ENCODE peak calls at places on chromosomes 1 and 21, in seven cellular contexts. A is adrenal gland, O is fibroblast of pulmonary artery, R is tibial artery, T is GM12865, B is neural progenitor cell, M is fibroblast of lung. G is an unnamed sample.

GRCh38 chr1:153397924-153398651 is 7.2 kb upstream of the S100A8 start:
- DNase-seq in A (no peak), O (no peak), R (peak; percentile 48), T (no peak), B (no peak), M (no peak), G (no peak)

GRCh38 chr1:164780863-164781262 is 221.9 kb downstream of the PBX1 start:
- DNase-seq in A (peak; percentile 86), O (peak; percentile 66), R (no peak), T (no peak), B (no peak), M (peak; percentile 86), G (peak; percentile 98)

GRCh38 chr1:224489585-224490365 is 55.2 kb upstream of the WDR26 start:
- DNase-seq in A (no peak), O (no peak), R (no peak), T (no peak), B (no peak), M (no peak), G (no peak)

GRCh38 chr1:165900576-165901380 is 73.4 kb downstream of the UCK2 start:
- DNase-seq in A (no peak), O (peak; percentile 68), R (peak; percentile 71), T (no peak), B (no peak), M (peak; percentile 38), G (no peak)

GRCh38 chr1:227886993-227887696 is 60.6 kb downstream of the WNT9A start:
- DNase-seq in A (no peak), O (peak; percentile 45), R (peak; percentile 68), T (no peak), B (peak; percentile 61), M (peak; percentile 66), G (peak; percentile 54)

GRCh38 chr1:42266253-42267135 is 68.5 kb downstream of the FOXJ3 start:
- DNase-seq in A (no peak), O (no peak), R (no peak), T (no peak), B (peak; percentile 2), M (no peak), G (no peak)

GRCh38 chr1:64986903-64987871 is 20.8 kb upstream of the JAK1 start:
- DNase-seq in A (no peak), O (peak; percentile 28), R (no peak), T (peak; percentile 81), B (no peak), M (peak; percentile 31), G (peak; percentile 45)

GRCh38 chr1:3787745-3788605 is 8.3 kb downstream of the LRRC47 start:
- DNase-seq in A (no peak), O (no peak), R (no peak), T (no peak), B (no peak), M (no peak), G (no peak)

GRCh38 chr1:19949016-19949415 is 25.6 kb upstream of the PLA2G2E start:
- DNase-seq in A (peak; percentile 76), O (peak; percentile 76), R (no peak), T (no peak), B (no peak), M (peak; percentile 60), G (peak; percentile 81)

GRCh38 chr1:27342391-27342777 is 562 bp downstream of the SYTL1 start:
- DNase-seq in A (no peak), O (no peak), R (no peak), T (no peak), B (no peak), M (no peak), G (no peak)

GRCh38 chr21:45262616-45263015 is 25.1 kb downstream of the POFUT2 start:
- DNase-seq in A (no peak), O (no peak), R (peak; percentile 33), T (no peak), B (no peak), M (no peak), G (peak; percentile 20)

GRCh38 chr1:8439015-8439702 is 121.2 kb downstream of the SLC45A1 start:
- DNase-seq in A (peak; percentile 81), O (peak; percentile 87), R (peak; percentile 87), T (peak; percentile 59), B (peak; percentile 80), M (peak; percentile 80), G (peak; percentile 82)
- TF ChIP-seq CTCF in A (peak; percentile 27), O (peak; percentile 10), R (no peak), T (no peak), B (peak; percentile 52), M (no peak), G (peak; percentile 37)

DNA sequence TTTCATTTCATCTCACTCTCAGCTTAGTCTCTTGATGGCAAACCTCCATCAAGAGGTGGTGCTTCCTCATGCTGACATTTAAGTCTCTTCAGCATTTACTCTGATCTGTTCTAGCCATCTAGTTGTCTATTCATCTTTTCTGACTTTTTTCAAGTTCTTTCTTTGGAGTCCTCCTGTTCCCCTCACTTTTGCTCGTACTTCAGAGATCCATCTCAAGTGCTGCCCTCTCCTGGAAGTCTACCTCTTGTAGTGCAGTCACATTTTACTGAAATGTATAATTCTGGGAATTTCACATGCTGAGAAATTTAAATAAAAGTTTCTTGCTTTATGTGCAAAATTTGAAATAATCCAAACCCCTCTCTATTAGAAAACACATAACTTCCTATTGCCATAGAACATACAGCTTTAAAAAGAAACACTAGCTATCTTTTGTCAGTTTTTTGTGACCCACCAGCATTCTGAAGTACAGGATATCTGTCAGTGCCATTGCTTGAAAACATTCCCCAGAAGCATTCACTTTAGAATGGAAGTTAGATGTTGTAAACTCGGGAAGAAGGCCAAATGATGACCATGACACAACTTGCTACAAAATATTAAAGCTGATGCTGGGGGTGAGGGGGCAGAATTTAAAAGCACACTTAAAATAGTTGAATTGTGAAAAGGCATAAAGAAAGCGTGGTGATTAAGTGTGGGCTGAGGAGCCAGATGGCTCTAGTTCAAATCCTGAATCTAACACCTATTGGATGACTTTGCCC is 21.9 kb downstream of the RLF start:
- DNase-seq in A (no peak), O (peak; percentile 52), R (no peak), T (peak; percentile 44), B (peak; percentile 47), M (peak; percentile 58), G (peak; percentile 51)
- TF ChIP-seq CTCF in A (no peak), O (peak; percentile 63), R (no peak), T (peak; percentile 30), B (peak; percentile 52), M (peak; percentile 36), G (peak; percentile 59)

DNA sequence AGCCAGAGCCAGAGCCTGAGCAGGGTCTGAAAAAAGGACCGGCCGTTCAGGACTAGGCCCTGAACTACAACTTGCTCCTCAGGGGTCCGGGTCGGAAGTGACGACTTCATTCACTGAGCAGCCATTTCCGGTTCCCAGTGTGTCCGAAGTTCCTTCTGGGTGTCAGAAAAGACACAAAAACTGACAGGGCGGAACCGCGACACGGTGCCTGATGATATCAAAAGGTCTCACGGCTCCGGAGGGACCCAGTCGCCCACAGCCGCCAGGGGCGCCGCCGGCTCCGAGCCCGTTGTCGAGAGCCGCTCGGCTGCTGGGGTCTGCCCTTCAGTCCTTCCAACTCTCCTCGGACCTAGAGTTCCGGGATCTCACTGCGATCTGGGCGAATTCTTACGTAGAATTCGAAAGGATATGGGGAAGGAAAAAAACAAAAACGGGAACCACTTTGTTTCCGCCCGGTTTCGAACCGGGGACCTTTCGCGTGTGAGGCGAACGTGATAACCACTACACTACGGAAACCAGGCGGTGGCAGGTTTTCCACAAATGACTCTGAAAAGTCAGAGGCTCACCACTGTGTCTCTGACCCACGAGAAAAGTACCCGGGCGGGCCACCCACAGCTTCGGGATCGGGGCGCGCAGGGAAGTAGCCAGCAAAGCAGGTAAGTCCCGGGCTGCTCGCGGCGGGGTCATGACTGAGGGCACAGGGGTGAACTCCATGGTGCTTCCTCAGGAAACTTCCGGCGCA is 31.8 kb upstream of the CFAP126 start:
- DNase-seq in A (peak; percentile 87), O (peak; percentile 92), R (peak; percentile 94), T (peak; percentile 97), B (peak; percentile 83), M (peak; percentile 94), G (peak; percentile 92)
- TF ChIP-seq CTCF in A (peak; percentile 65), O (peak; percentile 47), R (peak; percentile 35), T (peak; percentile 64), B (peak; percentile 69), M (peak; percentile 32), G (peak; percentile 30)

DNA sequence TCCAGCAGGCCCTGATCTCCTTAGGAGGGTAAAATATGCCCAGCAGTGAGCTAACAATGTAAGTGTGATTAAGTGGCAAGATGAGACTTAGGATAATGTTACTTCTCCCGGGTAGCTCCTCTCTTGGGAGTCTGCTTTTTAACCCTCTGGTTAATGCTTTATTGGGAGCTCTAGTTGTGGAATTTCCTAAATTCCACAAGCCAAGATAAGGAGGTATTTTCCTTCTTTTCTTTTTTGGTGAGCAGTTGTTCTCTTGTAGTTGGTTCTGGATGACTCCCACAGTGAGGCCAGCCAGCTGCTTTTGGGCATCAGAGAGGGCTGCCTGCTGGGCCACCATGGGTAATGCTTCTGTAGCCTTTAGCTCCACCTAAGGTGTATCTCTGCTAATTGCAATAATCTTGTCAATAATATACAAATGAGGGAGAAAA is 19.3 kb downstream of the C1orf52 start:
- DNase-seq in A (no peak), O (peak; percentile 61), R (no peak), T (peak; percentile 41), B (peak; percentile 41), M (peak; percentile 35), G (no peak)
- TF ChIP-seq CTCF in A (no peak), O (no peak), R (peak; percentile 15), T (peak; percentile 12), B (peak; percentile 18), M (no peak), G (peak; percentile 26)

GRCh38 chr21:24895885-24896734 is 711.2 kb downstream of the MRPL39 start:
- DNase-seq in A (peak; percentile 18), O (peak; percentile 8), R (no peak), T (peak; percentile 60), B (peak; percentile 27), M (peak; percentile 52), G (peak; percentile 7)
- TF ChIP-seq CTCF in A (peak; percentile 72), O (no peak), R (no peak), T (peak; percentile 51), B (peak; percentile 57), M (peak; percentile 30), G (peak; percentile 29)